ENCODE peak calls at places on chromosomes 4 and X, in six cellular contexts. One of them, this sample, is unnamed.

GRCh38 chr4:108370291-108370690 is 201.6 kb upstream of the LEF1 start:
- DNase-seq in AG04449: no peak
- DNase-seq in testis: no peak
- DNase-seq in IMR-90: no peak
- DNase-seq in mesothelial cell of epicardium: no peak
- DNase-seq in cardiac fibroblast: no peak
- DNase-seq in this sample: peak; percentile 24

GRCh38 chr4:98778206-98778605 is 119.8 kb upstream of the TSPAN5 start:
- DNase-seq in AG04449: peak; percentile 23
- DNase-seq in testis: no peak
- DNase-seq in IMR-90: peak; percentile 91
- DNase-seq in mesothelial cell of epicardium: no peak
- DNase-seq in cardiac fibroblast: peak; percentile 83
- DNase-seq in this sample: no peak

GRCh38 chr4:2811830-2812599 is 19.1 kb downstream of the SH3BP2 start:
- DNase-seq in AG04449: no peak
- DNase-seq in mesothelial cell of epicardium: no peak
- DNase-seq in IMR-90: peak; percentile 65
- DNase-seq in testis: peak; percentile 57
- DNase-seq in cardiac fibroblast: peak; percentile 81
- DNase-seq in this sample: peak; percentile 58

GRCh38 chr4:143083811-143084472 is 100.8 kb upstream of the USP38 start:
- DNase-seq in IMR-90: no peak
- DNase-seq in testis: no peak
- DNase-seq in cardiac fibroblast: peak; percentile 10
- DNase-seq in mesothelial cell of epicardium: no peak
- DNase-seq in AG04449: no peak
- DNase-seq in this sample: no peak

GRCh38 chr4:184889683-184890082 is 63.9 kb upstream of the ACSL1 start:
- DNase-seq in IMR-90: no peak
- DNase-seq in mesothelial cell of epicardium: no peak
- DNase-seq in cardiac fibroblast: no peak
- DNase-seq in AG04449: no peak
- DNase-seq in testis: no peak
- DNase-seq in this sample: no peak

GRCh38 chr4:15809058-15809457 is 30.9 kb downstream of the CD38 start:
- DNase-seq in cardiac fibroblast: no peak
- DNase-seq in mesothelial cell of epicardium: no peak
- DNase-seq in testis: no peak
- DNase-seq in AG04449: no peak
- DNase-seq in IMR-90: no peak
- DNase-seq in this sample: no peak

GRCh38 chrX:40459576-40460158 is 121.1 kb upstream of the ATP6AP2 start:
- DNase-seq in AG04449: no peak
- DNase-seq in cardiac fibroblast: no peak
- DNase-seq in IMR-90: no peak
- DNase-seq in testis: no peak
- DNase-seq in mesothelial cell of epicardium: no peak
- DNase-seq in this sample: no peak

GRCh38 chrX:20252392-20253231 is 14.1 kb downstream of the RPS6KA3 start:
- DNase-seq in testis: peak; percentile 57
- DNase-seq in mesothelial cell of epicardium: no peak
- DNase-seq in IMR-90: peak; percentile 45
- DNase-seq in cardiac fibroblast: peak; percentile 57
- DNase-seq in AG04449: no peak
- DNase-seq in this sample: peak; percentile 66

GRCh38 chr4:94804613-94805012 is 46.9 kb downstream of the BMPR1B start:
- DNase-seq in AG04449: no peak
- DNase-seq in cardiac fibroblast: no peak
- DNase-seq in testis: no peak
- DNase-seq in IMR-90: no peak
- DNase-seq in mesothelial cell of epicardium: no peak
- DNase-seq in this sample: no peak

GRCh38 chrX:48835524-48836329 is at the start of gene PCSK1N:
- DNase-seq in mesothelial cell of epicardium: no peak
- DNase-seq in IMR-90: no peak
- DNase-seq in testis: peak; percentile 19
- DNase-seq in AG04449: no peak
- DNase-seq in cardiac fibroblast: peak; percentile 1
- DNase-seq in this sample: no peak

GRCh38 chrX:16466640-16467432 is 183.1 kb upstream of the S100G start:
- DNase-seq in testis: no peak
- DNase-seq in IMR-90: peak; percentile 68
- DNase-seq in cardiac fibroblast: no peak
- DNase-seq in mesothelial cell of epicardium: no peak
- DNase-seq in AG04449: no peak
- DNase-seq in this sample: no peak

GRCh38 chr4:127410644-127411043 is 222.1 kb upstream of the INTU start:
- DNase-seq in cardiac fibroblast: no peak
- DNase-seq in mesothelial cell of epicardium: no peak
- DNase-seq in IMR-90: no peak
- DNase-seq in testis: no peak
- DNase-seq in AG04449: no peak
- DNase-seq in this sample: no peak

GRCh38 chr4:21790437-21791029 is 158.0 kb downstream of the KCNIP4 start:
- DNase-seq in cardiac fibroblast: peak; percentile 70
- DNase-seq in AG04449: no peak
- DNase-seq in mesothelial cell of epicardium: no peak
- DNase-seq in testis: no peak
- DNase-seq in IMR-90: peak; percentile 54
- DNase-seq in this sample: no peak

GRCh38 chrX:56248492-56248891 is 16.3 kb downstream of the KLF8 start:
- DNase-seq in cardiac fibroblast: peak; percentile 57
- DNase-seq in mesothelial cell of epicardium: peak; percentile 49
- DNase-seq in AG04449: no peak
- DNase-seq in IMR-90: peak; percentile 25
- DNase-seq in testis: peak; percentile 57
- DNase-seq in this sample: peak; percentile 22

GRCh38 chr4:142406051-142406549 is 440.0 kb downstream of the INPP4B start:
- DNase-seq in IMR-90: no peak
- DNase-seq in cardiac fibroblast: peak; percentile 43
- DNase-seq in AG04449: no peak
- DNase-seq in mesothelial cell of epicardium: no peak
- DNase-seq in testis: no peak
- DNase-seq in this sample: no peak

GRCh38 chr4:6917445-6918241 is 8.0 kb downstream of the TBC1D14 start:
- DNase-seq in cardiac fibroblast: no peak
- DNase-seq in testis: peak; percentile 60
- DNase-seq in IMR-90: no peak
- DNase-seq in mesothelial cell of epicardium: peak; percentile 73
- DNase-seq in AG04449: no peak
- DNase-seq in this sample: peak; percentile 42

GRCh38 chr4:8127051-8127798 is 31.4 kb downstream of the ABLIM2 start:
- DNase-seq in cardiac fibroblast: no peak
- DNase-seq in AG04449: no peak
- DNase-seq in testis: no peak
- DNase-seq in mesothelial cell of epicardium: no peak
- DNase-seq in IMR-90: no peak
- DNase-seq in this sample: no peak

GRCh38 chr4:48564151-48564550 is 74.1 kb downstream of the ZAR1 start:
- DNase-seq in testis: no peak
- DNase-seq in mesothelial cell of epicardium: no peak
- DNase-seq in cardiac fibroblast: no peak
- DNase-seq in AG04449: no peak
- DNase-seq in IMR-90: no peak
- DNase-seq in this sample: no peak

GRCh38 chr4:111992604-111993151 is 152.6 kb upstream of the FAM241A start:
- DNase-seq in AG04449: no peak
- DNase-seq in cardiac fibroblast: no peak
- DNase-seq in IMR-90: no peak
- DNase-seq in testis: no peak
- DNase-seq in mesothelial cell of epicardium: no peak
- DNase-seq in this sample: no peak

GRCh38 chrX:156002517-156002916 is 5.0 kb downstream of the IL9R start:
- DNase-seq in cardiac fibroblast: no peak
- DNase-seq in AG04449: no peak
- DNase-seq in IMR-90: no peak
- DNase-seq in testis: no peak
- DNase-seq in mesothelial cell of epicardium: no peak
- DNase-seq in this sample: no peak

GRCh38 chr4:165060938-165061337 is 7.3 kb downstream of the TRIM75 start:
- DNase-seq in mesothelial cell of epicardium: no peak
- DNase-seq in IMR-90: no peak
- DNase-seq in testis: no peak
- DNase-seq in AG04449: no peak
- DNase-seq in cardiac fibroblast: no peak
- DNase-seq in this sample: no peak

GRCh38 chrX:13863326-13863725 is 46.4 kb upstream of the GPM6B start:
- DNase-seq in AG04449: no peak
- DNase-seq in mesothelial cell of epicardium: no peak
- DNase-seq in testis: peak; percentile 40
- DNase-seq in cardiac fibroblast: no peak
- DNase-seq in IMR-90: no peak
- DNase-seq in this sample: no peak

GRCh38 chr4:139665690-139666529 is at the start of gene MGST2:
- DNase-seq in IMR-90: peak; percentile 79
- DNase-seq in mesothelial cell of epicardium: peak; percentile 57
- DNase-seq in testis: peak; percentile 87
- DNase-seq in AG04449: no peak
- DNase-seq in cardiac fibroblast: peak; percentile 86
- DNase-seq in this sample: peak; percentile 20

GRCh38 chrX:69815519-69815918 is 199.6 kb downstream of the EDA start:
- DNase-seq in testis: no peak
- DNase-seq in mesothelial cell of epicardium: no peak
- DNase-seq in IMR-90: no peak
- DNase-seq in AG04449: no peak
- DNase-seq in cardiac fibroblast: no peak
- DNase-seq in this sample: no peak

GRCh38 chr4:76747613-76748012 is 150.3 kb downstream of the SOWAHB start:
- DNase-seq in AG04449: no peak
- DNase-seq in testis: no peak
- DNase-seq in IMR-90: peak; percentile 51
- DNase-seq in cardiac fibroblast: no peak
- DNase-seq in mesothelial cell of epicardium: no peak
- DNase-seq in this sample: no peak

GRCh38 chrX:72621619-72622485 is 49.2 kb upstream of the HDAC8 start:
- DNase-seq in mesothelial cell of epicardium: no peak
- DNase-seq in cardiac fibroblast: peak; percentile 67
- DNase-seq in IMR-90: peak; percentile 61
- DNase-seq in testis: no peak
- DNase-seq in AG04449: no peak
- DNase-seq in this sample: no peak

GRCh38 chr4:90165883-90166282 is 38.7 kb downstream of the CCSER1 start:
- DNase-seq in IMR-90: no peak
- DNase-seq in cardiac fibroblast: no peak
- DNase-seq in testis: no peak
- DNase-seq in AG04449: no peak
- DNase-seq in mesothelial cell of epicardium: no peak
- DNase-seq in this sample: no peak

GRCh38 chr4:80138556-80139538 is 58.5 kb upstream of the PRDM8 start:
- DNase-seq in cardiac fibroblast: no peak
- DNase-seq in mesothelial cell of epicardium: no peak
- DNase-seq in testis: no peak
- DNase-seq in AG04449: no peak
- DNase-seq in IMR-90: peak; percentile 82
- DNase-seq in this sample: no peak

GRCh38 chr4:14583752-14584151 is 418.5 kb upstream of the CPEB2 start:
- DNase-seq in cardiac fibroblast: no peak
- DNase-seq in IMR-90: no peak
- DNase-seq in AG04449: no peak
- DNase-seq in testis: no peak
- DNase-seq in mesothelial cell of epicardium: no peak
- DNase-seq in this sample: no peak

GRCh38 chrX:102654696-102655095 is 3.4 kb downstream of the GPRASP1 start:
- DNase-seq in cardiac fibroblast: no peak
- DNase-seq in testis: no peak
- DNase-seq in AG04449: no peak
- DNase-seq in IMR-90: no peak
- DNase-seq in mesothelial cell of epicardium: no peak
- DNase-seq in this sample: no peak

GRCh38 chrX:102658551-102658950 is 7.3 kb downstream of the GPRASP1 start:
- DNase-seq in AG04449: no peak
- DNase-seq in IMR-90: no peak
- DNase-seq in cardiac fibroblast: peak; percentile 29
- DNase-seq in mesothelial cell of epicardium: no peak
- DNase-seq in testis: no peak
- DNase-seq in this sample: no peak

GRCh38 chrX:102659790-102660757 is 8.8 kb downstream of the GPRASP1 start:
- DNase-seq in cardiac fibroblast: peak; percentile 74
- DNase-seq in testis: peak; percentile 92
- DNase-seq in AG04449: no peak
- DNase-seq in IMR-90: peak; percentile 58
- DNase-seq in mesothelial cell of epicardium: peak; percentile 81
- DNase-seq in this sample: peak; percentile 79
- TF ChIP-seq CTCF in cardiac fibroblast: peak; percentile 25
- TF ChIP-seq CTCF in testis: no peak
- TF ChIP-seq CTCF in AG04449: no peak
- TF ChIP-seq CTCF in IMR-90: no peak
- TF ChIP-seq CTCF in mesothelial cell of epicardium: no peak
- TF ChIP-seq CTCF in this sample: no peak

DNA sequence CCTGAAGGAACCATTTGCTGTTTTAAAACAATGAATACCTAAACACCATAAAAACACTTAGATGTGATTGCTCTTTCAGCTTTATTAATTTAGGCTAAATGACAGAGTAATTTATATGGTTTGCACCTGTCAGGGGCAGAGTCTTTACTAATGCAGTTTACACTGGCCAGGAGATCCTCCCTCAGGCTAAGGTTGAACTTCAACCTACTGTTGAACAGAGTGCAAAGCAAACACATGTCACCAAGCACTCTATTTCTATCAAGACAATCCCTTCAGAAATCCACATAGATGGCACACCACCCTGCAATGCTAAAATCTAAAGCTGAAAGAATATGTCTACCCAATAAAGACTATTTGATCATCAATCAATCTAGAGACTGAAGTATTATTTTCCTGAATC is 147.3 kb downstream of the KLHL13 start:
- DNase-seq in cardiac fibroblast: no peak
- DNase-seq in testis: no peak
- DNase-seq in IMR-90: no peak
- DNase-seq in AG04449: no peak
- DNase-seq in mesothelial cell of epicardium: no peak
- DNase-seq in this sample: no peak
- TF ChIP-seq CTCF in cardiac fibroblast: no peak
- TF ChIP-seq CTCF in testis: no peak
- TF ChIP-seq CTCF in IMR-90: no peak
- TF ChIP-seq CTCF in AG04449: no peak
- TF ChIP-seq CTCF in mesothelial cell of epicardium: no peak
- TF ChIP-seq CTCF in this sample: no peak

DNA sequence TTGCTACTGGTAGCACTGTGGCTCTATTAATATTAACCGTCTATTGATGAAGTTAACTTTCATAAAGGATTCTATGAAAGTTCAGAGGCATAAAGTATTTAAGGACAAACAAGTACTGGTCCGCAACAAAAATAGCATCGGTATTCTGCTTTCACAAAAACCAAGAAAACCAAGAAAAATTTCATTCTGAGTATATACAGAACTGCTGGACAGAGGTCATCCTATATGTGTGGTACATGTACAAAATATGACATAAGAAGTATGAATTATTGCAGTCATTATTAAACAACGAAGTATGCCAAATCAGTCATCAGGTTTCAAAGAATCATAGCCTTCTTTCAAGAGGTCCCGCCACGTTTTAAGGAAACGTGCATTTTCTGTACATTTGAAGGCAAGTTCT is 2.4 kb downstream of the C4orf46 start:
- DNase-seq in testis: no peak
- DNase-seq in cardiac fibroblast: no peak
- DNase-seq in AG04449: no peak
- DNase-seq in IMR-90: no peak
- DNase-seq in mesothelial cell of epicardium: no peak
- DNase-seq in this sample: no peak
- TF ChIP-seq CTCF in testis: no peak
- TF ChIP-seq CTCF in cardiac fibroblast: no peak
- TF ChIP-seq CTCF in AG04449: no peak
- TF ChIP-seq CTCF in IMR-90: no peak
- TF ChIP-seq CTCF in mesothelial cell of epicardium: no peak
- TF ChIP-seq CTCF in this sample: no peak

GRCh38 chr4:158166701-158167100 is 6.1 kb downstream of the GASK1B start:
- DNase-seq in IMR-90: no peak
- DNase-seq in mesothelial cell of epicardium: no peak
- DNase-seq in testis: no peak
- DNase-seq in AG04449: no peak
- DNase-seq in cardiac fibroblast: peak; percentile 56
- DNase-seq in this sample: no peak
- TF ChIP-seq CTCF in IMR-90: no peak
- TF ChIP-seq CTCF in mesothelial cell of epicardium: no peak
- TF ChIP-seq CTCF in testis: no peak
- TF ChIP-seq CTCF in AG04449: no peak
- TF ChIP-seq CTCF in cardiac fibroblast: no peak
- TF ChIP-seq CTCF in this sample: no peak